ENCODE peak calls at places on chromosomes 13 and 19, in five cellular contexts. One of them, this sample, is unnamed.

GRCh38 chr19:19482785-19483625 is 32.3 kb downstream of the TSSK6 start:
- DNase-seq in AG09319: no peak
- DNase-seq in Calu3: no peak
- DNase-seq in germinal center: no peak
- DNase-seq in HFF-Myc: no peak
- DNase-seq in this sample: no peak

GRCh38 chr19:18160792-18161690 is 8.1 kb downstream of the PIK3R2 start:
- DNase-seq in AG09319: peak
- DNase-seq in Calu3: peak
- DNase-seq in germinal center: peak
- DNase-seq in HFF-Myc: no peak
- DNase-seq in this sample: peak

GRCh38 chr13:62779146-62779545 is 1363.5 kb upstream of the PCDH20 start:
- DNase-seq in AG09319: no peak
- DNase-seq in Calu3: no peak
- DNase-seq in germinal center: no peak
- DNase-seq in HFF-Myc: no peak
- DNase-seq in this sample: no peak

GRCh38 chr13:23828866-23829265 is 60.3 kb downstream of the MIPEP start:
- DNase-seq in AG09319: no peak
- DNase-seq in Calu3: no peak
- DNase-seq in germinal center: no peak
- DNase-seq in HFF-Myc: no peak
- DNase-seq in this sample: no peak

GRCh38 chr13:43686557-43686956 is 100.2 kb downstream of the ENOX1 start:
- DNase-seq in AG09319: peak
- DNase-seq in Calu3: no peak
- DNase-seq in germinal center: no peak
- DNase-seq in HFF-Myc: peak
- DNase-seq in this sample: peak

GRCh38 chr13:113919761-113920160 is 54.1 kb downstream of the C13orf46 start:
- DNase-seq in AG09319: no peak
- DNase-seq in Calu3: no peak
- DNase-seq in germinal center: no peak
- DNase-seq in HFF-Myc: no peak
- DNase-seq in this sample: no peak

GRCh38 chr19:47507031-47507430 is 7.8 kb downstream of the NAPA start:
- DNase-seq in AG09319: no peak
- DNase-seq in Calu3: no peak
- DNase-seq in germinal center: no peak
- DNase-seq in HFF-Myc: no peak
- DNase-seq in this sample: no peak

GRCh38 chr19:37594982-37595382 is 306 bp downstream of the ZNF540 start:
- DNase-seq in AG09319: no peak
- DNase-seq in Calu3: peak
- DNase-seq in germinal center: no peak
- DNase-seq in HFF-Myc: peak
- DNase-seq in this sample: no peak

GRCh38 chr19:5321851-5322681 is 18.5 kb downstream of the PTPRS start:
- DNase-seq in AG09319: no peak
- DNase-seq in Calu3: no peak
- DNase-seq in germinal center: peak
- DNase-seq in HFF-Myc: no peak
- DNase-seq in this sample: no peak

GRCh38 chr19:56111601-56112312 is 9.3 kb downstream of the ZNF787 start:
- DNase-seq in AG09319: no peak
- DNase-seq in Calu3: peak
- DNase-seq in germinal center: peak
- DNase-seq in HFF-Myc: no peak
- DNase-seq in this sample: no peak

GRCh38 chr19:45768644-45769053 is 403 bp downstream of the SIX5 start:
- DNase-seq in AG09319: no peak
- DNase-seq in Calu3: peak
- DNase-seq in germinal center: peak
- DNase-seq in HFF-Myc: no peak
- DNase-seq in this sample: peak

GRCh38 chr13:48486836-48487235 is 46.0 kb downstream of the RCBTB2 start:
- DNase-seq in AG09319: no peak
- DNase-seq in Calu3: no peak
- DNase-seq in germinal center: no peak
- DNase-seq in HFF-Myc: no peak
- DNase-seq in this sample: no peak

GRCh38 chr19:55644191-55644833 is 863 bp downstream of the ZNF581 start:
- DNase-seq in AG09319: no peak
- DNase-seq in Calu3: no peak
- DNase-seq in germinal center: no peak
- DNase-seq in HFF-Myc: no peak
- DNase-seq in this sample: no peak

GRCh38 chr19:17285415-17286135 is 3.9 kb downstream of the ANKLE1 start:
- DNase-seq in AG09319: no peak
- DNase-seq in Calu3: no peak
- DNase-seq in germinal center: no peak
- DNase-seq in HFF-Myc: no peak
- DNase-seq in this sample: no peak

GRCh38 chr19:15934332-15935078 is at the start of gene CYP4F11:
- DNase-seq in AG09319: no peak
- DNase-seq in Calu3: peak
- DNase-seq in germinal center: no peak
- DNase-seq in HFF-Myc: no peak
- DNase-seq in this sample: no peak

GRCh38 chr13:90950134-90950533 is 397.4 kb upstream of the MIR17HG start:
- DNase-seq in AG09319: no peak
- DNase-seq in Calu3: no peak
- DNase-seq in germinal center: no peak
- DNase-seq in HFF-Myc: no peak
- DNase-seq in this sample: no peak

GRCh38 chr19:3207466-3208242 is 16.8 kb upstream of the CELF5 start:
- DNase-seq in AG09319: no peak
- DNase-seq in Calu3: no peak
- DNase-seq in germinal center: no peak
- DNase-seq in HFF-Myc: no peak
- DNase-seq in this sample: no peak

GRCh38 chr13:80921556-80921955 is 580.6 kb upstream of the SPRY2 start:
- DNase-seq in AG09319: no peak
- DNase-seq in Calu3: no peak
- DNase-seq in germinal center: no peak
- DNase-seq in HFF-Myc: no peak
- DNase-seq in this sample: no peak

GRCh38 chr13:66359910-66360552 is 870.1 kb downstream of the PCDH9 start:
- DNase-seq in AG09319: no peak
- DNase-seq in Calu3: no peak
- DNase-seq in germinal center: no peak
- DNase-seq in HFF-Myc: no peak
- DNase-seq in this sample: no peak

GRCh38 chr13:103187621-103188020 is 121.4 kb upstream of the SLC10A2 start:
- DNase-seq in AG09319: no peak
- DNase-seq in Calu3: no peak
- DNase-seq in germinal center: no peak
- DNase-seq in HFF-Myc: no peak
- DNase-seq in this sample: no peak

GRCh38 chr19:14149509-14149994 is 13.2 kb upstream of the ASF1B start:
- DNase-seq in AG09319: no peak
- DNase-seq in Calu3: no peak
- DNase-seq in germinal center: no peak
- DNase-seq in HFF-Myc: no peak
- DNase-seq in this sample: peak

GRCh38 chr13:93881418-93881817 is 598.1 kb downstream of the DCT start:
- DNase-seq in AG09319: no peak
- DNase-seq in Calu3: no peak
- DNase-seq in germinal center: no peak
- DNase-seq in HFF-Myc: no peak
- DNase-seq in this sample: no peak

GRCh38 chr19:16441661-16442071 is 30.1 kb downstream of the EPS15L1 start:
- DNase-seq in AG09319: no peak
- DNase-seq in Calu3: peak
- DNase-seq in germinal center: no peak
- DNase-seq in HFF-Myc: no peak
- DNase-seq in this sample: no peak

GRCh38 chr19:30156646-30157045 is 214.6 kb downstream of the URI1 start:
- DNase-seq in AG09319: no peak
- DNase-seq in Calu3: no peak
- DNase-seq in germinal center: no peak
- DNase-seq in HFF-Myc: no peak
- DNase-seq in this sample: no peak

GRCh38 chr19:45321848-45322247 is 827 bp downstream of the CKM start:
- DNase-seq in AG09319: no peak
- DNase-seq in Calu3: no peak
- DNase-seq in germinal center: no peak
- DNase-seq in HFF-Myc: no peak
- DNase-seq in this sample: no peak

GRCh38 chr19:10510301-10510802 is 6.9 kb downstream of the S1PR5 start:
- DNase-seq in AG09319: no peak
- DNase-seq in Calu3: peak
- DNase-seq in germinal center: peak
- DNase-seq in HFF-Myc: no peak
- DNase-seq in this sample: no peak

GRCh38 chr19:14441041-14441938 is 8.2 kb downstream of the PKN1 start:
- DNase-seq in AG09319: no peak
- DNase-seq in Calu3: no peak
- DNase-seq in germinal center: no peak
- DNase-seq in HFF-Myc: no peak
- DNase-seq in this sample: no peak

GRCh38 chr13:97367427-97367826 is 66.5 kb upstream of the RAP2A start:
- DNase-seq in AG09319: peak
- DNase-seq in Calu3: no peak
- DNase-seq in germinal center: no peak
- DNase-seq in HFF-Myc: peak
- DNase-seq in this sample: peak

GRCh38 chr13:103539265-103539664 is 473.0 kb upstream of the SLC10A2 start:
- DNase-seq in AG09319: no peak
- DNase-seq in Calu3: no peak
- DNase-seq in germinal center: no peak
- DNase-seq in HFF-Myc: no peak
- DNase-seq in this sample: no peak

GRCh38 chr19:49713236-49713845 is 22.4 kb downstream of the CPT1C start:
- DNase-seq in AG09319: no peak
- DNase-seq in Calu3: no peak
- DNase-seq in germinal center: no peak
- DNase-seq in HFF-Myc: no peak
- DNase-seq in this sample: no peak

GRCh38 chr19:48010932-48011758 is 16.7 kb downstream of the ELSPBP1 start:
- DNase-seq in AG09319: no peak
- DNase-seq in Calu3: no peak
- DNase-seq in germinal center: no peak
- DNase-seq in HFF-Myc: no peak
- DNase-seq in this sample: no peak

This sample was measured in hepatic stellate cell.